ENCODE peak calls at places on chromosomes 6 and 20, in seven cellular contexts. F, D, P, N, K, Q and Y are unnamed samples.

GRCh38 chr6:137872071-137872470 is 5.0 kb downstream of the TNFAIP3 start:
- DNase-seq in F (no peak), D (no peak), P (no peak), N (no peak), K (no peak), Q (no peak), Y (no peak)

GRCh38 chr6:156905801-156906200 is 128.6 kb downstream of the ARID1B start:
- DNase-seq in F (no peak), D (no peak), P (no peak), N (no peak), K (no peak), Q (no peak), Y (no peak)

GRCh38 chr6:158755636-158756035 is 63.5 kb downstream of the EZR start:
- DNase-seq in F (no peak), D (no peak), P (no peak), N (no peak), K (no peak), Q (no peak), Y (no peak)

GRCh38 chr6:159083146-159083545 is 38.4 kb upstream of the TAGAP start:
- DNase-seq in F (no peak), D (no peak), P (no peak), N (no peak), K (no peak), Q (no peak), Y (no peak)

GRCh38 chr20:42484335-42484734 is 705.4 kb downstream of the PTPRT start:
- DNase-seq in F (no peak), D (no peak), P (no peak), N (no peak), K (no peak), Q (no peak), Y (no peak)

GRCh38 chr6:133184798-133185380 is 56.3 kb upstream of the EYA4 start:
- DNase-seq in F (peak; percentile 2), D (no peak), P (peak; percentile 0), N (no peak), K (no peak), Q (no peak), Y (peak; percentile 65)

GRCh38 chr6:69164564-69165252 is 529.6 kb downstream of the ADGRB3 start:
- DNase-seq in F (no peak), D (no peak), P (no peak), N (no peak), K (peak; percentile 78), Q (no peak), Y (no peak)

GRCh38 chr6:26322645-26323482 is 42.1 kb upstream of the BTN3A2 start:
- DNase-seq in F (peak; percentile 81), D (peak; percentile 97), P (peak; percentile 85), N (peak; percentile 80), K (peak; percentile 95), Q (no peak), Y (peak; percentile 88)

GRCh38 chr6:150482883-150483409 is 114.1 kb downstream of the IYD start:
- DNase-seq in F (no peak), D (no peak), P (no peak), N (no peak), K (no peak), Q (no peak), Y (no peak)

GRCh38 chr6:33716890-33717632 is 5.6 kb upstream of the UQCC2 start:
- DNase-seq in F (no peak), D (no peak), P (no peak), N (no peak), K (peak; percentile 65), Q (no peak), Y (no peak)

GRCh38 chr6:96795481-96795880 is 41.8 kb downstream of the GPR63 start:
- DNase-seq in F (no peak), D (no peak), P (no peak), N (no peak), K (no peak), Q (no peak), Y (no peak)

GRCh38 chr6:169188051-169188863 is 65.4 kb downstream of the THBS2 start:
- DNase-seq in F (peak; percentile 69), D (peak; percentile 88), P (no peak), N (peak; percentile 12), K (peak; percentile 14), Q (no peak), Y (peak; percentile 100)

GRCh38 chr20:52192296-52193007 is 873 bp upstream of the ZFP64 start:
- DNase-seq in F (no peak), D (peak; percentile 58), P (peak; percentile 0), N (no peak), K (peak; percentile 87), Q (no peak), Y (peak; percentile 22)